ENCODE peak calls at places on chromosomes 1 and 21, in four cellular contexts. One of them, this sample, is unnamed. For H3K36me3, the result is how much of the 10 kb centered on the place peaks cover.

GRCh38 chr1:109886827-109887226 is 23.8 kb upstream of the CSF1 start:
- DNase-seq in ascending aorta: no peak
- DNase-seq in mucosa of descending colon: no peak
- DNase-seq in thoracic aorta: no peak
- DNase-seq in this sample: no peak

GRCh38 chr1:212542761-212543187 is 65.8 kb upstream of the ATF3 start:
- DNase-seq in ascending aorta: no peak
- DNase-seq in mucosa of descending colon: no peak
- DNase-seq in thoracic aorta: no peak
- DNase-seq in this sample: no peak

GRCh38 chr21:29825936-29826335 is 113.9 kb downstream of the GRIK1 start:
- DNase-seq in thoracic aorta: no peak
- DNase-seq in ascending aorta: no peak
- DNase-seq in mucosa of descending colon: no peak
- DNase-seq in this sample: no peak

GRCh38 chr1:54347955-54348699 is 58.1 kb downstream of the SSBP3 start:
- DNase-seq in thoracic aorta: no peak
- DNase-seq in ascending aorta: no peak
- DNase-seq in mucosa of descending colon: peak
- DNase-seq in this sample: no peak

GRCh38 chr1:27536004-27536757 is 46.2 kb upstream of the WASF2 start:
- DNase-seq in ascending aorta: no peak
- DNase-seq in mucosa of descending colon: no peak
- DNase-seq in thoracic aorta: no peak
- DNase-seq in this sample: no peak

GRCh38 chr21:32306021-32306780 is 7.5 kb downstream of the MRAP start:
- DNase-seq in ascending aorta: no peak
- DNase-seq in thoracic aorta: no peak
- DNase-seq in mucosa of descending colon: no peak
- DNase-seq in this sample: no peak

GRCh38 chr1:165288301-165289120 is 68.0 kb downstream of the LMX1A start:
- DNase-seq in mucosa of descending colon: peak
- DNase-seq in thoracic aorta: no peak
- DNase-seq in ascending aorta: no peak
- DNase-seq in this sample: no peak

GRCh38 chr1:206735553-206736031 is 35.0 kb upstream of the IL19 start:
- DNase-seq in thoracic aorta: no peak
- DNase-seq in mucosa of descending colon: no peak
- DNase-seq in ascending aorta: no peak
- DNase-seq in this sample: no peak

GRCh38 chr1:12078938-12079861 is 16.1 kb downstream of the TNFRSF8 start:
- DNase-seq in mucosa of descending colon: no peak
- DNase-seq in ascending aorta: no peak
- DNase-seq in thoracic aorta: no peak
- DNase-seq in this sample: no peak

GRCh38 chr1:95058974-95059373 is 13.8 kb downstream of the ALG14 start:
- DNase-seq in thoracic aorta: no peak
- DNase-seq in mucosa of descending colon: no peak
- DNase-seq in ascending aorta: no peak
- DNase-seq in this sample: no peak

GRCh38 chr1:11708554-11709350 is 17.2 kb downstream of the DRAXIN start:
- DNase-seq in ascending aorta: no peak
- DNase-seq in thoracic aorta: no peak
- DNase-seq in mucosa of descending colon: no peak
- DNase-seq in this sample: no peak

GRCh38 chr1:15459771-15460719 is 3.5 kb downstream of the CELA2A start:
- DNase-seq in thoracic aorta: no peak
- DNase-seq in mucosa of descending colon: no peak
- DNase-seq in ascending aorta: no peak
- DNase-seq in this sample: no peak

GRCh38 chr1:212862111-212862690 is 4.1 kb downstream of the FLVCR1 start:
- DNase-seq in thoracic aorta: no peak
- DNase-seq in ascending aorta: no peak
- DNase-seq in mucosa of descending colon: no peak
- DNase-seq in this sample: no peak

GRCh38 chr1:41678141-41678878 is 193.8 kb upstream of the EDN2 start:
- DNase-seq in ascending aorta: no peak
- DNase-seq in thoracic aorta: no peak
- DNase-seq in mucosa of descending colon: no peak
- DNase-seq in this sample: peak

GRCh38 chr1:32465541-32466002 is 700 bp downstream of the ZBTB8B start:
- DNase-seq in ascending aorta: no peak
- DNase-seq in thoracic aorta: no peak
- DNase-seq in mucosa of descending colon: no peak
- DNase-seq in this sample: no peak

GRCh38 chr1:203563291-203563690 is 63.3 kb upstream of the ATP2B4 start:
- DNase-seq in mucosa of descending colon: no peak
- DNase-seq in ascending aorta: no peak
- DNase-seq in thoracic aorta: no peak
- DNase-seq in this sample: no peak

GRCh38 chr1:200154069-200154767 is 126.7 kb downstream of the NR5A2 start:
- DNase-seq in thoracic aorta: no peak
- DNase-seq in mucosa of descending colon: no peak
- DNase-seq in ascending aorta: no peak
- DNase-seq in this sample: no peak

GRCh38 chr21:42235593-42235992 is 16.7 kb downstream of the ABCG1 start:
- DNase-seq in ascending aorta: no peak
- DNase-seq in mucosa of descending colon: peak
- DNase-seq in thoracic aorta: no peak
- DNase-seq in this sample: no peak

GRCh38 chr1:44645466-44646244 is 28.6 kb downstream of the TMEM53 start:
- DNase-seq in mucosa of descending colon: no peak
- DNase-seq in ascending aorta: peak
- DNase-seq in thoracic aorta: peak
- DNase-seq in this sample: peak
- H3K36me3 ChIP-seq in mucosa of descending colon: under half
- H3K36me3 ChIP-seq in ascending aorta: under half
- H3K36me3 ChIP-seq in thoracic aorta: under half
- H3K36me3 ChIP-seq in this sample: half or more

GRCh38 chr21:35510294-35510693 is 461.2 kb upstream of the RUNX1 start:
- DNase-seq in thoracic aorta: no peak
- DNase-seq in ascending aorta: no peak
- DNase-seq in mucosa of descending colon: no peak
- DNase-seq in this sample: no peak

GRCh38 chr21:35509004-35509704 is 460.1 kb upstream of the RUNX1 start:
- DNase-seq in thoracic aorta: no peak
- DNase-seq in mucosa of descending colon: no peak
- DNase-seq in ascending aorta: no peak
- DNase-seq in this sample: no peak

GRCh38 chr21:35511298-35512162 is 462.4 kb upstream of the RUNX1 start:
- DNase-seq in mucosa of descending colon: no peak
- DNase-seq in ascending aorta: no peak
- DNase-seq in thoracic aorta: no peak
- DNase-seq in this sample: no peak

GRCh38 chr21:35506352-35506751 is 457.2 kb upstream of the RUNX1 start:
- DNase-seq in mucosa of descending colon: no peak
- DNase-seq in ascending aorta: no peak
- DNase-seq in thoracic aorta: no peak
- DNase-seq in this sample: no peak

DNA sequence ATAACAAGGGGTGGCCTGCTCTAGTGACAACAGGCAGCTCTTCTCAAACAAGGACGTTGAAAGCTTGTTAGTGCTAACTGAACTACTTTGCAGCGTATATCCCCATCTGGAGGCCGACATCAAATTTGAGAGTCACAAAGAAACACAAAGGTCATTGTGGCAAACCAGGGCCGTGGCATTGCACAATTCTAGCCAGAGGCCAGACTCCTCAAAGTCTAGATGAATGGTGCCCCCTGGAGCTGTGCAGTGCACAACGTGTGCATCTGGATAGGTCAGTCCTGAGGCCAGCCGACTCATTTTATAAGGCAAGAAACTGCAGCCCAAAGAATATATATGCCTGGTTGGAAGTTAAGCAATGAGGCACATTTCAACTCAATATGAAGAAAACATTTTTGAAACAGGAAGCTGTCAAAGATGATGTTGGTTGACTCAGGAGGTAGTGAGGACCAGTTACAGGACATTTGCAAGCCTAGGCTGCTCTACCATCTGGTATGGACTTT is 459.3 kb upstream of the RUNX1 start:
- DNase-seq in thoracic aorta: peak
- DNase-seq in mucosa of descending colon: peak
- DNase-seq in ascending aorta: peak
- DNase-seq in this sample: peak
- TF ChIP-seq CTCF in thoracic aorta: no peak
- TF ChIP-seq CTCF in mucosa of descending colon: no peak
- TF ChIP-seq CTCF in ascending aorta: no peak
- TF ChIP-seq CTCF in this sample: peak

GRCh38 chr1:241672301-241672700 is 20.2 kb downstream of the WDR64 start:
- DNase-seq in mucosa of descending colon: no peak
- DNase-seq in ascending aorta: no peak
- DNase-seq in thoracic aorta: no peak
- DNase-seq in this sample: no peak

GRCh38 chr1:241677171-241677570 is 25.1 kb downstream of the WDR64 start:
- DNase-seq in mucosa of descending colon: no peak
- DNase-seq in thoracic aorta: no peak
- DNase-seq in ascending aorta: no peak
- DNase-seq in this sample: no peak

GRCh38 chr1:241679404-241679803 is 27.3 kb downstream of the WDR64 start:
- DNase-seq in ascending aorta: no peak
- DNase-seq in thoracic aorta: no peak
- DNase-seq in mucosa of descending colon: no peak
- DNase-seq in this sample: no peak

GRCh38 chr1:241675983-241676382 is 23.9 kb downstream of the WDR64 start:
- DNase-seq in mucosa of descending colon: no peak
- DNase-seq in ascending aorta: no peak
- DNase-seq in thoracic aorta: no peak
- DNase-seq in this sample: no peak

GRCh38 chr1:241674805-241675384 is 22.8 kb downstream of the WDR64 start:
- DNase-seq in mucosa of descending colon: no peak
- DNase-seq in ascending aorta: no peak
- DNase-seq in thoracic aorta: no peak
- DNase-seq in this sample: no peak
- H3K4me3 ChIP-seq in mucosa of descending colon: no peak
- H3K4me3 ChIP-seq in ascending aorta: no peak
- H3K4me3 ChIP-seq in thoracic aorta: no peak
- H3K4me3 ChIP-seq in this sample: no peak

DNA sequence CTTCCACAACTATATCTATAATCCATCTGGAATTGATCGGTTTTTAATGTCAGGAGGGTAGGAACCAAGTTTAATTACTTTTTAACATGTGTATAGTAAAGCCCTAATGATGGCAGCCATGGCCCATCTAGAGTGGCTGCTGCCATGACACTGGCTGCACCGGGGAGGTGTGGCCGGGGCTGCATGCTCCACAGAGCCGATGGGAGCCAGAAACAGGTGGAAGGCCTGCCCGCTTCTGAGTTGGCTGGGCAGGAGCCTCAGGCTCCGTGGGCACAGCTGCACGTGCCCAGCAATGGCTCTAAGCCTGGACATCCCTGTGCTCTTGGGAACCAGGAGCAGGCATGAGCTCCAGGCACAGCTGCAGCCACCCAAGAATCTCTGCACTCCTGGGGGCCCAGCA is 73.0 kb downstream of the GBP6 start:
- DNase-seq in thoracic aorta: no peak
- DNase-seq in mucosa of descending colon: no peak
- DNase-seq in ascending aorta: no peak
- DNase-seq in this sample: no peak
- H3K36me3 ChIP-seq in thoracic aorta: under half
- H3K36me3 ChIP-seq in mucosa of descending colon: under half
- H3K36me3 ChIP-seq in ascending aorta: under half
- H3K36me3 ChIP-seq in this sample: under half

DNA sequence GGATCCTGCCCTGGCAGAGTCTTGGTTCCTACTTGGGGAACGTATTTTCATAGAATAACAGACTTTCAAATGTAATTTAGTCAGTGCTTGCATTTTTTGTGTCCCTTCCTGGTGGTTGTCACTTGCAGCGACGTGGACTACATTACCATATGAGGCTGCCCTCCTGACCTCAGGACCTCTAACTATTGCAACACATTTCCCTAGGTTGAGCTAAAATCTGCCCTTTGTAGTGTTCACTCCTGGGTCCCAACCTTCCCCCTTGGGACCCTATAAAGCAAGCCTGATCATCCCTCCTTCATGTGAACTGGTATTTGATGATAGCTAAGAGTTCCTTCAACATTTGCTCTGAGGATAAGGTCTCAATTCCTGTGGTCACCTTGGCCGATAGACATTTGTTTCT is 95.6 kb upstream of the CACNA1E start:
- DNase-seq in mucosa of descending colon: no peak
- DNase-seq in ascending aorta: no peak
- DNase-seq in thoracic aorta: no peak
- DNase-seq in this sample: no peak
- TF ChIP-seq CTCF in mucosa of descending colon: no peak
- TF ChIP-seq CTCF in ascending aorta: no peak
- TF ChIP-seq CTCF in thoracic aorta: no peak
- TF ChIP-seq CTCF in this sample: no peak

GRCh38 chr1:2290595-2291510 is 62.7 kb downstream of the SKI start:
- DNase-seq in thoracic aorta: peak
- DNase-seq in ascending aorta: peak
- DNase-seq in mucosa of descending colon: peak
- DNase-seq in this sample: peak
- H3K4me3 ChIP-seq in thoracic aorta: peak
- H3K4me3 ChIP-seq in ascending aorta: peak
- H3K4me3 ChIP-seq in mucosa of descending colon: no peak
- H3K4me3 ChIP-seq in this sample: peak

This sample was measured in left ventricle myocardium inferior.